ENCODE peak calls at places on chromosomes 11 and 22, in ten cellular contexts. One of them, this sample, is unnamed.

GRCh38 chr11:60718524-60719316 is 5.8 kb upstream of the MS4A18 start:
- DNase-seq in RWPE1: no peak
- DNase-seq in fibroblast of lung: no peak
- DNase-seq in right atrium auricular region: no peak
- DNase-seq in WTC11: no peak
- DNase-seq in suprapubic skin: no peak
- DNase-seq in brain microvascular endothelial cell: no peak
- DNase-seq in GM20000: no peak
- DNase-seq in spleen: no peak
- DNase-seq in AG09319: no peak
- DNase-seq in this sample: no peak

GRCh38 chr22:22369962-22370265 is 125.3 kb downstream of the VPREB1 start:
- DNase-seq in RWPE1: no peak
- DNase-seq in fibroblast of lung: no peak
- DNase-seq in right atrium auricular region: no peak
- DNase-seq in WTC11: no peak
- DNase-seq in suprapubic skin: no peak
- DNase-seq in brain microvascular endothelial cell: no peak
- DNase-seq in GM20000: no peak
- DNase-seq in spleen: no peak
- DNase-seq in AG09319: no peak
- DNase-seq in this sample: no peak

GRCh38 chr11:43282607-43283440 is 29.0 kb upstream of the API5 start:
- DNase-seq in RWPE1: peak; percentile 23
- DNase-seq in fibroblast of lung: peak; percentile 36
- DNase-seq in right atrium auricular region: no peak
- DNase-seq in WTC11: peak; percentile 60
- DNase-seq in suprapubic skin: no peak
- DNase-seq in brain microvascular endothelial cell: peak; percentile 20
- DNase-seq in GM20000: peak; percentile 53
- DNase-seq in spleen: peak; percentile 76
- DNase-seq in AG09319: no peak
- DNase-seq in this sample: peak; percentile 58

GRCh38 chr22:46951973-46952372 is 189.5 kb downstream of the TBC1D22A start:
- DNase-seq in RWPE1: no peak
- DNase-seq in fibroblast of lung: no peak
- DNase-seq in right atrium auricular region: no peak
- DNase-seq in WTC11: no peak
- DNase-seq in suprapubic skin: peak; percentile 31
- DNase-seq in brain microvascular endothelial cell: no peak
- DNase-seq in GM20000: no peak
- DNase-seq in spleen: no peak
- DNase-seq in AG09319: no peak
- DNase-seq in this sample: no peak

GRCh38 chr11:76745561-76746207 is 37.5 kb upstream of the TSKU start:
- DNase-seq in RWPE1: no peak
- DNase-seq in fibroblast of lung: no peak
- DNase-seq in right atrium auricular region: no peak
- DNase-seq in WTC11: no peak
- DNase-seq in suprapubic skin: no peak
- DNase-seq in brain microvascular endothelial cell: no peak
- DNase-seq in GM20000: no peak
- DNase-seq in spleen: no peak
- DNase-seq in AG09319: no peak
- DNase-seq in this sample: no peak

GRCh38 chr11:417652-418342 is 3.0 kb upstream of the SIGIRR start:
- DNase-seq in RWPE1: no peak
- DNase-seq in fibroblast of lung: no peak
- DNase-seq in right atrium auricular region: no peak
- DNase-seq in WTC11: peak; percentile 25
- DNase-seq in suprapubic skin: no peak
- DNase-seq in brain microvascular endothelial cell: no peak
- DNase-seq in GM20000: no peak
- DNase-seq in spleen: peak; percentile 77
- DNase-seq in AG09319: no peak
- DNase-seq in this sample: peak; percentile 2

GRCh38 chr11:2518112-2518982 is 73.5 kb downstream of the KCNQ1 start:
- DNase-seq in RWPE1: no peak
- DNase-seq in fibroblast of lung: no peak
- DNase-seq in right atrium auricular region: peak; percentile 47
- DNase-seq in WTC11: peak; percentile 5
- DNase-seq in suprapubic skin: peak; percentile 75
- DNase-seq in brain microvascular endothelial cell: no peak
- DNase-seq in GM20000: no peak
- DNase-seq in spleen: peak; percentile 67
- DNase-seq in AG09319: no peak
- DNase-seq in this sample: no peak

GRCh38 chr11:111634981-111635705 is 32.9 kb downstream of the SIK2 start:
- DNase-seq in RWPE1: no peak
- DNase-seq in fibroblast of lung: peak; percentile 83
- DNase-seq in right atrium auricular region: no peak
- DNase-seq in WTC11: no peak
- DNase-seq in suprapubic skin: no peak
- DNase-seq in brain microvascular endothelial cell: no peak
- DNase-seq in GM20000: no peak
- DNase-seq in spleen: no peak
- DNase-seq in AG09319: no peak
- DNase-seq in this sample: no peak

GRCh38 chr11:114569781-114570180 is 10.1 kb upstream of the NXPE1 start:
- DNase-seq in RWPE1: no peak
- DNase-seq in fibroblast of lung: no peak
- DNase-seq in right atrium auricular region: no peak
- DNase-seq in WTC11: no peak
- DNase-seq in suprapubic skin: no peak
- DNase-seq in brain microvascular endothelial cell: no peak
- DNase-seq in GM20000: no peak
- DNase-seq in spleen: no peak
- DNase-seq in AG09319: no peak
- DNase-seq in this sample: no peak

GRCh38 chr11:109854696-109855095 is 238.5 kb upstream of the ZC3H12C start:
- DNase-seq in RWPE1: no peak
- DNase-seq in fibroblast of lung: no peak
- DNase-seq in right atrium auricular region: no peak
- DNase-seq in WTC11: no peak
- DNase-seq in suprapubic skin: no peak
- DNase-seq in brain microvascular endothelial cell: no peak
- DNase-seq in GM20000: no peak
- DNase-seq in spleen: no peak
- DNase-seq in AG09319: no peak
- DNase-seq in this sample: no peak

GRCh38 chr11:109851780-109852390 is 241.3 kb upstream of the ZC3H12C start:
- DNase-seq in RWPE1: no peak
- DNase-seq in fibroblast of lung: no peak
- DNase-seq in right atrium auricular region: no peak
- DNase-seq in WTC11: no peak
- DNase-seq in suprapubic skin: no peak
- DNase-seq in brain microvascular endothelial cell: no peak
- DNase-seq in GM20000: no peak
- DNase-seq in spleen: no peak
- DNase-seq in AG09319: no peak
- DNase-seq in this sample: no peak

GRCh38 chr11:109849946-109850345 is 243.2 kb upstream of the ZC3H12C start:
- DNase-seq in RWPE1: no peak
- DNase-seq in fibroblast of lung: no peak
- DNase-seq in right atrium auricular region: no peak
- DNase-seq in WTC11: no peak
- DNase-seq in suprapubic skin: no peak
- DNase-seq in brain microvascular endothelial cell: no peak
- DNase-seq in GM20000: no peak
- DNase-seq in spleen: no peak
- DNase-seq in AG09319: no peak
- DNase-seq in this sample: no peak

GRCh38 chr11:109856958-109857357 is 236.2 kb upstream of the ZC3H12C start:
- DNase-seq in RWPE1: no peak
- DNase-seq in fibroblast of lung: no peak
- DNase-seq in right atrium auricular region: no peak
- DNase-seq in WTC11: no peak
- DNase-seq in suprapubic skin: no peak
- DNase-seq in brain microvascular endothelial cell: peak; percentile 7
- DNase-seq in GM20000: no peak
- DNase-seq in spleen: no peak
- DNase-seq in AG09319: no peak
- DNase-seq in this sample: no peak

DNA sequence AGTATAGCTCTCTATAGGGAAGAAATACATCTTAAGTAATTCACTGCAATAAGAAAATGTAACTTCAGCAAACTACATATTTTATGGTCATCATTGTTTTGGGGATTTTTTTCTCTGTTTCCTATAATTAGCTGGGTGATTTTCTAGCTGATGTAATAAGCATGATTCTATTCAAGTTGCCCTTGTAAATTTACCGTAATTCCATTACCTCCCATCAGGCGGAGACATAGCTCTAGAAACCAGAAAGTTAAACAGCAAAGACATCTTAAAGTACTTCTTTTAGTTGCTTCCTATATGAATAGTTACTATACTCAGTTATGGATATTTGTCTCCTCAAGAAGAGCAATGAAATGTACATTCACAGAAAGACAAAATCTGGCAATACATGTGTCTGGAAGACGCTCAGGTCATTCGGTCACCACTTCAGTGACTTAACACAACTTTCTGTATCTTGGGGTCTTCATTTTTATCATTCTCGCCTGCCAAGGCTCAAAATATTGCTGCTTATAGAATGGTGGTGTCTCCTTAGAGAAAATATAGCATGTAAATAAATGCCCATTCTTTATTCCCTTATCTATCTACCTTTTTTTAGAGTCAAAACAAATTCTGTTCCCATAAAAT is 239.9 kb upstream of the ZC3H12C start:
- DNase-seq in RWPE1: peak; percentile 18
- DNase-seq in fibroblast of lung: peak; percentile 91
- DNase-seq in right atrium auricular region: no peak
- DNase-seq in WTC11: no peak
- DNase-seq in suprapubic skin: no peak
- DNase-seq in brain microvascular endothelial cell: peak; percentile 79
- DNase-seq in GM20000: peak; percentile 29
- DNase-seq in spleen: no peak
- DNase-seq in AG09319: peak; percentile 70
- DNase-seq in this sample: peak; percentile 4
- TF ChIP-seq CTCF in RWPE1: peak; percentile 47
- TF ChIP-seq CTCF in fibroblast of lung: peak; percentile 85
- TF ChIP-seq CTCF in right atrium auricular region: peak; percentile 50
- TF ChIP-seq CTCF in WTC11: peak; percentile 26
- TF ChIP-seq CTCF in suprapubic skin: no peak
- TF ChIP-seq CTCF in brain microvascular endothelial cell: peak; percentile 61
- TF ChIP-seq CTCF in GM20000: peak; percentile 55
- TF ChIP-seq CTCF in spleen: peak; percentile 29
- TF ChIP-seq CTCF in AG09319: peak; percentile 74
- TF ChIP-seq CTCF in this sample: peak; percentile 47

GRCh38 chr22:24270556-24271405 is at the start of gene SPECC1L:
- DNase-seq in RWPE1: peak; percentile 94
- DNase-seq in fibroblast of lung: peak; percentile 93
- DNase-seq in right atrium auricular region: peak; percentile 96
- DNase-seq in WTC11: peak; percentile 93
- DNase-seq in suprapubic skin: peak; percentile 97
- DNase-seq in brain microvascular endothelial cell: peak; percentile 87
- DNase-seq in GM20000: peak; percentile 97
- DNase-seq in spleen: peak; percentile 98
- DNase-seq in AG09319: peak; percentile 84
- DNase-seq in this sample: peak; percentile 90
- TF ChIP-seq CTCF in RWPE1: no peak
- TF ChIP-seq CTCF in fibroblast of lung: no peak
- TF ChIP-seq CTCF in right atrium auricular region: peak; percentile 13
- TF ChIP-seq CTCF in WTC11: no peak
- TF ChIP-seq CTCF in suprapubic skin: no peak
- TF ChIP-seq CTCF in brain microvascular endothelial cell: no peak
- TF ChIP-seq CTCF in GM20000: no peak
- TF ChIP-seq CTCF in spleen: peak; percentile 19
- TF ChIP-seq CTCF in AG09319: peak; percentile 17
- TF ChIP-seq CTCF in this sample: no peak

DNA sequence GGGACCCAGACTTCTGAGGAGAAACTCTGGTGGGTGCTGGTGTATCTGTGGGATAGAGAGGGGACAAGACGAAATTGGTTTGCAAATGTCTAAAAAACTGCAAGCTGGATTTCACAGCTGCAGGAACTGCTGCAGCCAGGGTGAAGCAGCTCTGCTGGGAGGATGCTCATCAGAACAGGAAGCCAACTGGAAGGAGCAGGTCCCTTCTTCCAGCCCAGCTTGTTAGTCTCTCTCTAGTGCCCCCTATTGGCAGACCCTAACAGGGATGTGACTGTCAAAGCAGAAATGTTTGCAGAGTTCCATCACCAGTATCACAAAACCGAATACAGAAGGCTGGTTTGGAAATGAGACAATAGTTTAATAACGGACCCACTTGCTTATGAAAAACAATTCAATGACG is 74.8 kb upstream of the SLC22A12 start:
- DNase-seq in RWPE1: no peak
- DNase-seq in fibroblast of lung: no peak
- DNase-seq in right atrium auricular region: no peak
- DNase-seq in WTC11: no peak
- DNase-seq in suprapubic skin: no peak
- DNase-seq in brain microvascular endothelial cell: no peak
- DNase-seq in GM20000: no peak
- DNase-seq in spleen: no peak
- DNase-seq in AG09319: no peak
- DNase-seq in this sample: peak; percentile 22
- TF ChIP-seq CTCF in RWPE1: no peak
- TF ChIP-seq CTCF in fibroblast of lung: no peak
- TF ChIP-seq CTCF in right atrium auricular region: no peak
- TF ChIP-seq CTCF in WTC11: peak; percentile 44
- TF ChIP-seq CTCF in suprapubic skin: no peak
- TF ChIP-seq CTCF in brain microvascular endothelial cell: peak; percentile 32
- TF ChIP-seq CTCF in GM20000: no peak
- TF ChIP-seq CTCF in spleen: peak; percentile 8
- TF ChIP-seq CTCF in AG09319: no peak
- TF ChIP-seq CTCF in this sample: peak; percentile 37

GRCh38 chr11:126476256-126476970 is 120.9 kb downstream of the ST3GAL4 start:
- DNase-seq in RWPE1: no peak
- DNase-seq in fibroblast of lung: no peak
- DNase-seq in right atrium auricular region: no peak
- DNase-seq in WTC11: no peak
- DNase-seq in suprapubic skin: no peak
- DNase-seq in brain microvascular endothelial cell: no peak
- DNase-seq in GM20000: no peak
- DNase-seq in spleen: no peak
- DNase-seq in AG09319: no peak
- DNase-seq in this sample: no peak

GRCh38 chr11:126475627-126475991 is 120.1 kb downstream of the ST3GAL4 start:
- DNase-seq in RWPE1: no peak
- DNase-seq in fibroblast of lung: no peak
- DNase-seq in right atrium auricular region: no peak
- DNase-seq in WTC11: no peak
- DNase-seq in suprapubic skin: no peak
- DNase-seq in brain microvascular endothelial cell: no peak
- DNase-seq in GM20000: no peak
- DNase-seq in spleen: no peak
- DNase-seq in AG09319: no peak
- DNase-seq in this sample: no peak

GRCh38 chr11:126474220-126474619 is 118.7 kb downstream of the ST3GAL4 start:
- DNase-seq in RWPE1: no peak
- DNase-seq in fibroblast of lung: no peak
- DNase-seq in right atrium auricular region: no peak
- DNase-seq in WTC11: no peak
- DNase-seq in suprapubic skin: no peak
- DNase-seq in brain microvascular endothelial cell: no peak
- DNase-seq in GM20000: no peak
- DNase-seq in spleen: no peak
- DNase-seq in AG09319: no peak
- DNase-seq in this sample: no peak

GRCh38 chr11:126474888-126475626 is 119.6 kb downstream of the ST3GAL4 start:
- DNase-seq in RWPE1: no peak
- DNase-seq in fibroblast of lung: no peak
- DNase-seq in right atrium auricular region: no peak
- DNase-seq in WTC11: no peak
- DNase-seq in suprapubic skin: no peak
- DNase-seq in brain microvascular endothelial cell: no peak
- DNase-seq in GM20000: no peak
- DNase-seq in spleen: no peak
- DNase-seq in AG09319: no peak
- DNase-seq in this sample: no peak

GRCh38 chr11:126473269-126473668 is 117.8 kb downstream of the ST3GAL4 start:
- DNase-seq in RWPE1: no peak
- DNase-seq in fibroblast of lung: no peak
- DNase-seq in right atrium auricular region: no peak
- DNase-seq in WTC11: no peak
- DNase-seq in suprapubic skin: no peak
- DNase-seq in brain microvascular endothelial cell: no peak
- DNase-seq in GM20000: no peak
- DNase-seq in spleen: no peak
- DNase-seq in AG09319: no peak
- DNase-seq in this sample: no peak
- TF ChIP-seq CTCF in RWPE1: no peak
- TF ChIP-seq CTCF in fibroblast of lung: no peak
- TF ChIP-seq CTCF in right atrium auricular region: no peak
- TF ChIP-seq CTCF in WTC11: no peak
- TF ChIP-seq CTCF in suprapubic skin: no peak
- TF ChIP-seq CTCF in brain microvascular endothelial cell: no peak
- TF ChIP-seq CTCF in GM20000: no peak
- TF ChIP-seq CTCF in spleen: no peak
- TF ChIP-seq CTCF in AG09319: no peak
- TF ChIP-seq CTCF in this sample: no peak